ENCODE peak calls at places on chromosome 1, in eight cellular contexts. G is H9; A is tibial nerve; I is CD8-positive, alpha-beta memory T cell; U is spleen; B is neural progenitor cell; D is IMR-90; Q is heart left ventricle. R is an unnamed sample. For H3K4me1, the result is how much of the 10 kb centered on the place peaks cover.

GRCh38 chr1:22673486-22674409 is 20.7 kb downstream of the C1QB start:
- DNase-seq in U (no peak), G (no peak), I (no peak), D (peak), A (peak), Q (peak), B (peak), R (no peak)

GRCh38 chr1:10398734-10399486 is at the start of gene PGD:
- DNase-seq in G (peak), I (peak), Q (peak), B (peak), U (peak), A (peak), D (peak), R (peak)

GRCh38 chr1:165109013-165109412 is 247.5 kb downstream of the LMX1A start:
- DNase-seq in A (no peak), G (peak), B (no peak), Q (no peak), I (no peak), U (no peak), D (no peak), R (no peak)

GRCh38 chr1:206476058-206476457 is 5.8 kb downstream of the IKBKE start:
- DNase-seq in B (no peak), U (peak), D (no peak), Q (no peak), I (no peak), A (no peak), G (no peak), R (peak)

GRCh38 chr1:193944454-193944853 is 758.0 kb upstream of the B3GALT2 start:
- DNase-seq in A (no peak), D (no peak), B (no peak), I (no peak), G (no peak), Q (no peak), U (no peak), R (no peak)

GRCh38 chr1:226429051-226429461 is 21.2 kb upstream of the PARP1 start:
- DNase-seq in A (no peak), G (no peak), Q (no peak), U (no peak), D (no peak), I (no peak), B (no peak), R (no peak)

GRCh38 chr1:160367516-160367900 is 637 bp downstream of the NHLH1 start:
- DNase-seq in G (no peak), D (no peak), B (no peak), I (no peak), Q (no peak), A (no peak), U (no peak), R (peak)

GRCh38 chr1:151513626-151514101 is 2.5 kb downstream of the CGN start:
- DNase-seq in A (no peak), B (no peak), G (peak), Q (no peak), I (no peak), U (no peak), D (peak), R (peak)

GRCh38 chr1:169739980-169740379 is 6.1 kb upstream of the SELE start:
- DNase-seq in A (no peak), I (no peak), B (no peak), G (no peak), D (no peak), Q (no peak), U (no peak), R (no peak)

GRCh38 chr1:35120458-35121133 is 41.4 kb downstream of the ZMYM1 start:
- DNase-seq in U (no peak), G (peak), A (no peak), B (no peak), D (peak), I (peak), Q (no peak), R (no peak)

GRCh38 chr1:200483491-200484143 is 73.8 kb upstream of the ZNF281 start:
- DNase-seq in I (no peak), U (no peak), B (peak), Q (no peak), A (peak), G (peak), D (peak), R (no peak)

DNA sequence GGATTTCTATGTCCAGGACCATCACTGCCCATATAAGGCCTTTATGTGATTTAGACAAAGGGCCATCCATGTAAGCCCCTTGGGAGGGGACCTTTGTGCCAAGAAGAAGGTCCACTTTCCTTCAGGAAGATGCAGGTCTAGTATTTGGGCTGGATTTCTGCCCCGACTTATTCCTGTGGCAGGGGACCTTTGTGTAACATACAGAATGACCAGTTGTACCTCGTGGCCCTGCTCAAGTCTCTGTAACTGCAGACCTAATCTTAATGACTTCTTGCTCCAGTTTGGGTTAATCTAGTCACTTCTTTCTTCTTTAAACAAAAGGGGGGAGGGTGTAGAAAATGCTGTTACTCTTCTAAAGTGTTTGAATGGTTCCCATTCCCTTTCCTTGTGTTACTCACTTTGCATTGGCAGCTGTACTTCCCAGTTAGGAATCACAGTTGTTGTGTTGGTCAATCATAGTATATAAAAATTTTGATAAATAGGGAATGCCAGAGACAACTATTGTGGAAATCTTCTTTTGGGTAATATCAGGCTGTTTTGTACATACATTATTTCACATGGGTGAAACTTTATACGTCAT is 54.2 kb downstream of the MIGA1 start:
- DNase-seq in U (no peak), G (no peak), D (no peak), I (no peak), B (peak), Q (no peak), A (no peak), R (no peak)
- H3K4me1 ChIP-seq in U (under half), G (under half), D (under half), I (under half), B (under half), Q (half or more), A (under half), R (half or more)

DNA sequence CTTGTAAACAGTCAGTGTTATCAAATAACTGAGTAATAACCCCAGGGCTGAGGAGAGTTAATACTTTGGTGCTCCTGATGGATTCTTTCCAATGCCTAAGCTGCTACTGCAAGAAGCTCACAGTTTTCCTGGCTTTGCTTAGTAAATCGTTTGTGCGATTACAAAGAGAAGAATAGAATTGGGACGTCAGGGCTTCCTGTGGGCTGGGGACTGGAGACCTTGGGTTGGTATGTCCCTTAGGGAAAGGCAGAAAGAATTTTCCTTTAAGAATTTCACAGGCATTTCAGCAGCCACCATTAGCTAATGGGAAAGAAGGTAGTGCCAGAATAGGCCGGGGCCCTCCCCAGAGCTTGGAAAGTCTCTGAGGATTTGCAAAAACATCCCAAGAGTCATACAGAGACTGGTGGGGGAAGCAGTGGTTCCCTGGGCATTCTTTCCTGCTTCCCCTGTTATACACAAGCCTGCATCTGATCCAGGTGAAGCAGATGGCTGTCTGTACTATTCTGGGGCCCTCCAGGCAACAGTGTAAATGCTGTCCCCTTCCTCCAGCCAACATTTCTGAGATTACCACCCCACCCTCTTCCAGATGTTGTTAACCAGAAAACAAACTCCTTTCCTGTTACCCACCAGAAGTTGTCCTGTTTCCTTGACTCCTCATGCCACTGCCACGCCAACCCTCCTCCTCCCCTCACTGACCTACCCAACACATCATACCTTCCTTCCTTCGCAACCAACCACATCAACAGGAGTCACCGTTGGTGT is 40.2 kb downstream of the PLXNA2 start:
- DNase-seq in I (no peak), D (no peak), U (no peak), B (no peak), Q (no peak), A (no peak), G (no peak), R (no peak)
- H3K4me1 ChIP-seq in I (under half), D (under half), U (under half), B (under half), Q (half or more), A (under half), G (under half), R (half or more)

GRCh38 chr1:234628099-234628498 is 18.1 kb upstream of the IRF2BP2 start:
- DNase-seq in U (no peak), D (peak), G (no peak), B (no peak), I (no peak), A (no peak), Q (no peak), R (no peak)

GRCh38 chr1:234631721-234632125 is 21.7 kb upstream of the IRF2BP2 start:
- DNase-seq in D (peak), Q (no peak), B (no peak), U (no peak), G (no peak), I (no peak), A (no peak), R (no peak)

GRCh38 chr1:234627009-234627950 is 17.3 kb upstream of the IRF2BP2 start:
- DNase-seq in G (no peak), D (no peak), A (no peak), Q (no peak), U (no peak), B (no peak), I (no peak), R (no peak)

GRCh38 chr1:234626391-234626790 is 16.4 kb upstream of the IRF2BP2 start:
- DNase-seq in Q (no peak), B (no peak), U (no peak), D (no peak), G (no peak), A (no peak), I (no peak), R (no peak)

GRCh38 chr1:234629026-234629425 is 19.0 kb upstream of the IRF2BP2 start:
- DNase-seq in D (no peak), Q (no peak), I (no peak), G (no peak), U (no peak), A (no peak), B (no peak), R (no peak)
- H3K4me1 ChIP-seq in D (under half), Q (under half), I (under half), G (under half), U (under half), A (under half), B (under half), R (under half)

GRCh38 chr1:116508984-116509980 is 61.5 kb downstream of the CD58 start:
- DNase-seq in U (no peak), B (no peak), Q (no peak), D (peak), G (no peak), A (no peak), I (no peak), R (no peak)
- H3K4me1 ChIP-seq in U (half or more), B (under half), Q (under half), D (under half), G (under half), A (under half), I (under half), R (under half)

DNA sequence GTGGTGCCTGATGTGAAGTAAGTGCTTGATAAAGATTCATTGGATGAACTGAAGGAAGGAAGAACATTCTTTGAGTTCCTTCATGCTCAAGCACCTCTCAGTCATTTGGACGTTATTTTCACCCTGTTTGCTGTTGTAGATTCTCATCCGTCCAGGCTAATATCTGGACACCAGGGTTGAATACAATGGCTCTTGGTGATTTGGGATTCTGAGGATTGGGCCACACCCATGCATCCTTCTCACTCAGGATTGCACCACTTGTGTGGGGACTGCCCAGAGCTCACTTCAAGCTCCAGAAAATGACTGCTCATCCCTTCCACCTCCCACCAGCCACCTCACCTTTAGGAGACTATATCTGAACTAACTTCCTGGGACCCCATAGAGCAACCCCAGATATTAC is 117.1 kb upstream of the IPO9 start:
- DNase-seq in D (no peak), B (no peak), A (peak), G (no peak), Q (no peak), U (no peak), I (no peak), R (no peak)
- H3K4me1 ChIP-seq in D (under half), B (under half), A (half or more), G (under half), Q (half or more), U (half or more), I (under half), R (half or more)

R was measured in upper lobe of right lung.